ENCODE peak calls at places on chromosome 13, in four cellular contexts. J, Y, F and V are unnamed samples.

GRCh38 chr13:111228262-111229144 is 91.9 kb upstream of the TEX29 start:
- DNase-seq in F (no peak), J (no peak), Y (peak), V (peak)

GRCh38 chr13:80486407-80486806 is 145.5 kb upstream of the SPRY2 start:
- DNase-seq in F (no peak), Y (no peak), J (no peak), V (no peak)

GRCh38 chr13:110330491-110331001 is 23.5 kb downstream of the COL4A2 start:
- DNase-seq in Y (peak), J (no peak), F (no peak), V (no peak)

GRCh38 chr13:44715287-44716224 is 139.4 kb upstream of the TSC22D1 start:
- DNase-seq in Y (no peak), F (no peak), J (no peak), V (no peak)

GRCh38 chr13:75513271-75513670 is 24.4 kb downstream of the COMMD6 start:
- DNase-seq in F (no peak), Y (no peak), J (no peak), V (no peak)

GRCh38 chr13:79782541-79783216 is 301.7 kb downstream of the NDFIP2 start:
- DNase-seq in F (peak), Y (peak), J (peak), V (peak)

GRCh38 chr13:45341799-45342584 is 1.0 kb upstream of the TPT1 start:
- DNase-seq in J (no peak), Y (no peak), F (no peak), V (no peak)

GRCh38 chr13:46170268-46170667 is 11.7 kb downstream of the LCP1 start:
- DNase-seq in J (no peak), F (no peak), Y (no peak), V (peak)

GRCh38 chr13:109355875-109356428 is 430.4 kb downstream of the IRS2 start:
- DNase-seq in Y (no peak), J (no peak), F (no peak), V (no peak)

GRCh38 chr13:39565036-39565949 is 37.7 kb downstream of the LHFPL6 start:
- DNase-seq in Y (peak), F (peak), J (peak), V (peak)

GRCh38 chr13:28717170-28717569 is 1.6 kb downstream of the SLC46A3 start:
- DNase-seq in Y (no peak), J (no peak), F (no peak), V (no peak)

GRCh38 chr13:54185101-54185500 is 1156.5 kb downstream of the OLFM4 start:
- DNase-seq in F (no peak), J (no peak), Y (no peak), V (no peak)

GRCh38 chr13:31089649-31090048 is 72.1 kb downstream of the HSPH1 start:
- DNase-seq in F (no peak), J (no peak), Y (no peak), V (no peak)

GRCh38 chr13:21230516-21230915 is 54.1 kb downstream of the MRPL57 start:
- DNase-seq in Y (no peak), J (no peak), F (no peak), V (no peak)

DNA sequence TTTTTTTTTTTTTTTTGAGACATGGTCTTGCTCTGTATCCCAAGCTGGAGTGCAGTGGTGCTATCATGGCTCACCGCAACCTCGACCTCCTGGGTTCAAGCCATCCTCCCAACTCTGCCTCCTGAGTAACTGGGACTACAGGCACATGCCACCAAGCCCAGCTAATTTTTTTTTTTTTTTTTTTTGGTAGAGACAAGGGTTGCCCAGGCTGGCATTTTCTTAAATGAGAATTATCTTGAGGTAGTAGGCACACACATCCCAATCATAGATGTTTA is 68.5 kb upstream of the GPR183 start:
- DNase-seq in F (no peak), Y (no peak), J (no peak), V (no peak)
- H3K9ac ChIP-seq in F (no peak), Y (no peak), J (no peak), V (no peak)

DNA sequence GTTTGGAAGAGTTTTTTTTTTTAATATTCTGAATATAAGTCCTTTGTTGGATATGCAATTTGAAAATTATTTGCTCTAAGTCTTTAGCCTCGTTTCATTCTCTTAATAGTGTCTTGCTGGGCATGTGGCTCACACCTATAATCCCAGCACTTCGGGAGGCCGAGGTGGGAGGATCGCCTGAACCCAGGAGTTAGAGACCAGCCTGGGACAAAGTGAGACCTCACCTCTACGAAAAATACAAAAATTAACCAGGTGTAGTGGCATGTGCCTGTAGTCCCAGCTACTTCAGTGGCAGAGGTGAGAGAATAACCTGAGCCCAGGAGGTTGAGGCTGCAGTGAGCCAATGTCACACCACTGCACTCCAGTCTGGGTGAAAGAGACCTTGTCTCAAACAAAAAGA is 87.3 kb upstream of the UBAC2 start:
- DNase-seq in J (no peak), F (no peak), Y (no peak), V (no peak)
- H3K9ac ChIP-seq in J (no peak), F (no peak), Y (no peak), V (no peak)

GRCh38 chr13:73158851-73159250 is 100.0 kb downstream of the KLF5 start:
- DNase-seq in F (no peak), J (no peak), Y (peak), V (no peak)
- H3K9ac ChIP-seq in F (no peak), J (no peak), Y (no peak), V (no peak)

DNA sequence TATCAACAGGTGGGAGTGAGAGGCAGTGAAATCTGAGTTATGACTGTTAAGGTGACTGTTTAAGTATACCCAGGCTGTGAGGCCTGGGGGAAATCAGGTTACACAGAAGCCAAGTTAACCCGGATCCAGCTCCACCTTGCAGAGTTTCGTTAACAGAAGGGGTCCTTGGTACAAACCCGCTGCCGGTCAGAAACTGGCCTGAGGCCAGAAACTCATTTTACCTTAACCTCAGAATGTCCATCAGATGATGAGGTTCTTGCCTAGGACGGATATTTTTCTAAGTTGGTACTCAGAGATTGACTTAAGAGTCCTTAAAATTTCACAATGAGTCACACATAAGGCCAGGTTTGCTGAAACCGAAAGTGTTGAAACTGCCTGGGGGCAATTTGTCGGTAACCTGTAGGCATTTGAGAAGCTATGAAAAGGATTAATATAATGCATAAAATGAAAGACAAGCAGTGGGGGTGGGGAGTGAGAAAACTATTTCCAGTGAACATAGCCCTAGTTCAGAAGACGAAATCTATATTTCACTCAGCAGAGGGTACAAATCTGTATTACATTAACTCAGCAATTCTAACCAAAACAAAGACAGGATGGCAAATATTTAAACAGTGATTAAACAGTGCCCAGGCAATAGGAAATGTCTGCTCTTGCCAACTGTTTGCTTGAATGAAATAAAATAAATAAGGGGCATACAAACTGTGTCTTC is 350.6 kb downstream of the KCNRG start:
- DNase-seq in F (peak), J (no peak), Y (no peak), V (no peak)
- H3K9ac ChIP-seq in F (peak), J (no peak), Y (no peak), V (no peak)

GRCh38 chr13:114112826-114113322 is 19.5 kb downstream of the RASA3 start:
- DNase-seq in F (no peak), J (peak), Y (no peak), V (peak)
- H3K9ac ChIP-seq in F (no peak), J (no peak), Y (peak), V (no peak)

GRCh38 chr13:50914848-50915247 is 5.3 kb downstream of the RNASEH2B start:
- DNase-seq in Y (peak), J (no peak), F (no peak), V (no peak)
- H3K9ac ChIP-seq in Y (no peak), J (no peak), F (no peak), V (no peak)

GRCh38 chr13:100088648-100089601 is at the start of gene PCCA:
- DNase-seq in Y (peak), F (peak), J (peak), V (peak)

GRCh38 chr13:100088282-100088647 is 628 bp upstream of the PCCA start:
- DNase-seq in Y (no peak), J (peak), F (no peak), V (peak)

GRCh38 chr13:100095498-100095897 is 6.6 kb downstream of the PCCA start:
- DNase-seq in F (no peak), Y (no peak), J (no peak), V (no peak)

GRCh38 chr13:100089633-100090032 is 740 bp downstream of the PCCA start:
- DNase-seq in J (no peak), F (no peak), Y (peak), V (no peak)

GRCh38 chr13:100090861-100091260 is 2.0 kb downstream of the PCCA start:
- DNase-seq in F (no peak), J (no peak), Y (no peak), V (no peak)
- H3K9ac ChIP-seq in F (no peak), J (no peak), Y (no peak), V (no peak)